ENCODE peak calls at places on chromosomes 12 and 14, in ten cellular contexts. S, F, J, A, R, Y, H, U, B and V are unnamed samples.

GRCh38 chr12:7265251-7265650 is 38.6 kb upstream of the ACSM4 start:
- DNase-seq in S (no peak), F (no peak), J (no peak), A (no peak), R (no peak), Y (no peak), H (no peak), U (no peak), B (no peak), V (no peak)

GRCh38 chr12:95117178-95117599 is 43.8 kb upstream of the NR2C1 start:
- DNase-seq in S (no peak), F (peak), J (peak), A (peak), R (peak), Y (no peak), H (peak), U (peak), B (peak), V (no peak)

GRCh38 chr12:67925551-67925950 is 63.7 kb upstream of the IFNG-AS1 start:
- DNase-seq in S (no peak), F (no peak), J (no peak), A (no peak), R (no peak), Y (no peak), H (no peak), U (no peak), B (no peak), V (no peak)

GRCh38 chr14:78302841-78303240 is 132.7 kb downstream of the NRXN3 start:
- DNase-seq in S (no peak), F (no peak), J (no peak), A (no peak), R (no peak), Y (no peak), H (no peak), U (peak), B (no peak), V (no peak)

GRCh38 chr12:8077207-8077606 is 4.9 kb upstream of the NECAP1 start:
- DNase-seq in S (no peak), F (no peak), J (peak), A (no peak), R (no peak), Y (no peak), H (no peak), U (no peak), B (no peak), V (no peak)

GRCh38 chr12:109461846-109462766 is 15.0 kb downstream of the KCTD10 start:
- DNase-seq in S (no peak), F (no peak), J (peak), A (peak), R (peak), Y (peak), H (no peak), U (no peak), B (no peak), V (peak)

GRCh38 chr14:36981832-36982528 is 190.4 kb downstream of the SLC25A21 start:
- DNase-seq in S (no peak), F (no peak), J (no peak), A (no peak), R (no peak), Y (no peak), H (no peak), U (no peak), B (no peak), V (no peak)

GRCh38 chr14:55921516-55921915 is 196.7 kb upstream of the PELI2 start:
- DNase-seq in S (no peak), F (no peak), J (no peak), A (no peak), R (no peak), Y (no peak), H (no peak), U (peak), B (no peak), V (no peak)

GRCh38 chr12:47838286-47838931 is 18.7 kb upstream of the HDAC7 start:
- DNase-seq in S (no peak), F (peak), J (no peak), A (peak), R (peak), Y (no peak), H (no peak), U (no peak), B (peak), V (no peak)

GRCh38 chr12:127254420-127254955 is 1012.5 kb upstream of the TMEM132C start:
- DNase-seq in S (no peak), F (no peak), J (no peak), A (no peak), R (no peak), Y (no peak), H (no peak), U (no peak), B (no peak), V (no peak)

GRCh38 chr14:68744613-68745012 is 48.3 kb downstream of the ZFP36L1 start:
- DNase-seq in S (no peak), F (no peak), J (no peak), A (no peak), R (no peak), Y (no peak), H (no peak), U (no peak), B (no peak), V (no peak)

GRCh38 chr12:120640840-120641833 is 711 bp downstream of the CABP1 start:
- DNase-seq in S (no peak), F (peak), J (peak), A (peak), R (peak), Y (peak), H (peak), U (no peak), B (no peak), V (no peak)

GRCh38 chr14:95683793-95684192 is 2.4 kb upstream of the TCL1B start:
- DNase-seq in S (no peak), F (peak), J (no peak), A (no peak), R (no peak), Y (no peak), H (peak), U (no peak), B (no peak), V (no peak)

GRCh38 chr12:82682851-82683261 is 3.9 kb upstream of the TMTC2 start:
- DNase-seq in S (no peak), F (no peak), J (no peak), A (no peak), R (no peak), Y (no peak), H (no peak), U (no peak), B (no peak), V (no peak)